ENCODE peak calls at places on chromosomes 2 and 18, in five cellular contexts. N, S, V, Q and U are unnamed samples.

GRCh38 chr2:172704072-172704936 is 31.3 kb upstream of the RAPGEF4 start:
- DNase-seq in N (peak), S (no peak), V (no peak), Q (peak), U (no peak)

GRCh38 chr2:95041824-95042442 is 16.4 kb downstream of the MAL start:
- DNase-seq in N (no peak), S (no peak), V (no peak), Q (no peak), U (no peak)

GRCh38 chr2:148582679-148583511 is 61.7 kb upstream of the EPC2 start:
- DNase-seq in N (no peak), S (no peak), V (no peak), Q (no peak), U (no peak)

GRCh38 chr2:37506407-37507068 is 162.1 kb downstream of the QPCT start:
- DNase-seq in N (no peak), S (no peak), V (no peak), Q (peak), U (no peak)

GRCh38 chr2:31888550-31888949 is 122.3 kb downstream of the MEMO1 start:
- DNase-seq in N (no peak), S (no peak), V (no peak), Q (no peak), U (no peak)

GRCh38 chr2:18899725-18900124 is 310.4 kb upstream of the NT5C1B start:
- DNase-seq in N (no peak), S (no peak), V (no peak), Q (no peak), U (no peak)

GRCh38 chr2:215140166-215140707 is 1.8 kb upstream of the ABCA12 start:
- DNase-seq in N (no peak), S (no peak), V (no peak), Q (no peak), U (no peak)

GRCh38 chr2:226913641-226914040 is 77.8 kb downstream of the RHBDD1 start:
- DNase-seq in N (no peak), S (no peak), V (no peak), Q (no peak), U (no peak)

GRCh38 chr2:65062843-65063242 is 6.6 kb downstream of the CEP68 start:
- DNase-seq in N (no peak), S (no peak), V (peak), Q (no peak), U (peak)

GRCh38 chr2:182866095-182866460 is 359 bp downstream of the FRZB start:
- DNase-seq in N (no peak), S (no peak), V (no peak), Q (peak), U (no peak)

GRCh38 chr2:178194600-178195389 is 483 bp downstream of the OSBPL6 start:
- DNase-seq in N (peak), S (peak), V (peak), Q (peak), U (no peak)

GRCh38 chr2:237475704-237476107 is 11.3 kb upstream of the MLPH start:
- DNase-seq in N (peak), S (no peak), V (no peak), Q (peak), U (no peak)

GRCh38 chr2:97713296-97714083 is at the start of gene ZAP70:
- DNase-seq in N (peak), S (peak), V (no peak), Q (no peak), U (no peak)

GRCh38 chr2:28137221-28137620 is 246.7 kb downstream of the BABAM2 start:
- DNase-seq in N (no peak), S (no peak), V (no peak), Q (peak), U (no peak)

GRCh38 chr18:30359521-30359920 is 683.0 kb downstream of the DSC3 start:
- DNase-seq in N (no peak), S (no peak), V (no peak), Q (no peak), U (no peak)

GRCh38 chr18:31301201-31301655 is 16.7 kb upstream of the DSG1 start:
- DNase-seq in N (peak), S (no peak), V (no peak), Q (no peak), U (no peak)

GRCh38 chr2:146363731-146364130 is 1481.1 kb upstream of the ACVR2A start:
- DNase-seq in N (no peak), S (no peak), V (no peak), Q (no peak), U (no peak)

GRCh38 chr2:108370080-108370479 is 7.7 kb upstream of the SULT1C4 start:
- DNase-seq in N (peak), S (no peak), V (no peak), Q (no peak), U (no peak)

GRCh38 chr2:75140288-75140687 is 59.0 kb downstream of the TACR1 start:
- DNase-seq in N (no peak), S (no peak), V (no peak), Q (peak), U (no peak)

GRCh38 chr18:1014951-1015627 is 110.4 kb downstream of the ADCYAP1 start:
- DNase-seq in N (no peak), S (no peak), V (no peak), Q (peak), U (no peak)

GRCh38 chr18:32319084-32319483 is 129.2 kb downstream of the MEP1B start:
- DNase-seq in N (no peak), S (no peak), V (no peak), Q (no peak), U (no peak)

GRCh38 chr2:239226677-239227076 is 174.1 kb downstream of the HDAC4 start:
- DNase-seq in N (no peak), S (no peak), V (no peak), Q (no peak), U (no peak)

GRCh38 chr2:24652265-24653232 is 140.6 kb downstream of the PTRHD1 start:
- DNase-seq in N (no peak), S (no peak), V (no peak), Q (no peak), U (no peak)

GRCh38 chr2:140316345-140316744 is 1536.2 kb upstream of the NXPH2 start:
- DNase-seq in N (no peak), S (no peak), V (no peak), Q (no peak), U (no peak)

GRCh38 chr2:242075683-242076082 is 206.2 kb downstream of the RTP5 start:
- DNase-seq in N (peak), S (no peak), V (no peak), Q (no peak), U (no peak)

GRCh38 chr18:5628512-5629255 is 84.9 kb upstream of the EPB41L3 start:
- DNase-seq in N (peak), S (peak), V (peak), Q (peak), U (peak)

GRCh38 chr2:113242318-113242717 is 36.4 kb downstream of the PAX8 start:
- DNase-seq in N (no peak), S (no peak), V (no peak), Q (no peak), U (no peak)

GRCh38 chr2:227461878-227462462 is 10.0 kb upstream of the AGFG1 start:
- DNase-seq in N (no peak), S (no peak), V (no peak), Q (no peak), U (no peak)

GRCh38 chr2:118224144-118224887 is 136.0 kb downstream of the INSIG2 start:
- DNase-seq in N (peak), S (peak), V (no peak), Q (peak), U (no peak)

DNA sequence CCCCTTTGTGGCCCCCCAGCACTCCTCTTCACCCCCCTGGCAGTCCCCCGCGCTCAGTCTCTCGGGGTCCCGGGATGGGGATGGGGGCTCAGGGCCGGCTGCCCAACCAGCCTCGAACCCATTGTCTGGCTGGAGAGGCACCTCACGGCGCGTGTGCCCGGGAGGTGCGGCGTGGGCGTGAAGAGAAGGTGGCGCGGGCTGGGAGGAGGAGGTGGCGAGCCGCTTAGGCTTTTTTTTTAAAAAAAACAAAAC is 803 bp downstream of the FMNL2 start:
- DNase-seq in N (no peak), S (no peak), V (no peak), Q (no peak), U (no peak)
- H3K4me3 ChIP-seq in N (peak), S (peak), V (peak), Q (peak), U (peak)

GRCh38 chr2:85174943-85175342 is 41.8 kb downstream of the TCF7L1 start:
- DNase-seq in N (no peak), S (no peak), V (peak), Q (no peak), U (no peak)

GRCh38 chr2:85178980-85179411 is 45.8 kb downstream of the TCF7L1 start:
- DNase-seq in N (no peak), S (no peak), V (no peak), Q (no peak), U (no peak)

GRCh38 chr2:85178154-85178553 is 45.0 kb downstream of the TCF7L1 start:
- DNase-seq in N (no peak), S (no peak), V (no peak), Q (no peak), U (no peak)

GRCh38 chr2:85175369-85176299 is 42.4 kb downstream of the TCF7L1 start:
- DNase-seq in N (peak), S (no peak), V (peak), Q (no peak), U (no peak)

GRCh38 chr2:85177031-85177824 is 44.0 kb downstream of the TCF7L1 start:
- DNase-seq in N (no peak), S (no peak), V (no peak), Q (no peak), U (no peak)
- H3K4me3 ChIP-seq in N (no peak), S (no peak), V (no peak), Q (no peak), U (no peak)

GRCh38 chr2:219002395-219003266 is 9.4 kb upstream of the CRYBA2 start:
- DNase-seq in N (peak), S (no peak), V (no peak), Q (peak), U (no peak)
- H3K4me3 ChIP-seq in N (peak), S (no peak), V (peak), Q (peak), U (no peak)

GRCh38 chr2:176105078-176105726 is 1.9 kb upstream of the HOXD11 start:
- DNase-seq in N (no peak), S (no peak), V (no peak), Q (no peak), U (no peak)
- H3K4me3 ChIP-seq in N (no peak), S (no peak), V (peak), Q (no peak), U (no peak)

GRCh38 chr2:53786371-53787254 is at the start of the genes ASB3 and ERLEC1:
- DNase-seq in N (peak), S (peak), V (peak), Q (peak), U (peak)

GRCh38 chr2:53787255-53787910 is 539 bp downstream of the ERLEC1 start:
- DNase-seq in N (peak), S (no peak), V (no peak), Q (peak), U (no peak)

GRCh38 chr2:53785378-53785777 is 1.4 kb downstream of the ASB3 start:
- DNase-seq in N (no peak), S (no peak), V (no peak), Q (no peak), U (no peak)

GRCh38 chr2:53784431-53784830 is 2.3 kb downstream of the ASB3 start:
- DNase-seq in N (no peak), S (no peak), V (no peak), Q (no peak), U (no peak)

DNA sequence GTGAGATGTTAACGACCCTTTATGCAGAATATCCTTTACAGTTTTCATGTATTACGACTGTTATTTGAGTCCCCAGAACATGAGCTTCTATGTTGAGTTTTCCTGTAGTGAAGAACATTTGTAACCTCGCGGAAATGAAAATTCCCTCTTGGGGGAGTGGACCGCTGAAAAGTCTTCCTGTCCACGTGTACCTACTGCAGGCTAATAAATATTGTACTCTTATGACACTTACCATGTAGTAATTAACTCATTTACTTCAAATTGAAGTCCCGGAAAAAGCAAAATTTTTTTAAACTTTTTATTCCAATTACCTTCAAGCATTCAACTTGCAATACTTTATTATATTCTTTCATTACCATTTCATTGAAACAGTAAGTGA is 1.1 kb downstream of the ERLEC1 start:
- DNase-seq in N (peak), S (no peak), V (no peak), Q (no peak), U (no peak)
- H3K4me3 ChIP-seq in N (peak), S (peak), V (peak), Q (peak), U (peak)

DNA sequence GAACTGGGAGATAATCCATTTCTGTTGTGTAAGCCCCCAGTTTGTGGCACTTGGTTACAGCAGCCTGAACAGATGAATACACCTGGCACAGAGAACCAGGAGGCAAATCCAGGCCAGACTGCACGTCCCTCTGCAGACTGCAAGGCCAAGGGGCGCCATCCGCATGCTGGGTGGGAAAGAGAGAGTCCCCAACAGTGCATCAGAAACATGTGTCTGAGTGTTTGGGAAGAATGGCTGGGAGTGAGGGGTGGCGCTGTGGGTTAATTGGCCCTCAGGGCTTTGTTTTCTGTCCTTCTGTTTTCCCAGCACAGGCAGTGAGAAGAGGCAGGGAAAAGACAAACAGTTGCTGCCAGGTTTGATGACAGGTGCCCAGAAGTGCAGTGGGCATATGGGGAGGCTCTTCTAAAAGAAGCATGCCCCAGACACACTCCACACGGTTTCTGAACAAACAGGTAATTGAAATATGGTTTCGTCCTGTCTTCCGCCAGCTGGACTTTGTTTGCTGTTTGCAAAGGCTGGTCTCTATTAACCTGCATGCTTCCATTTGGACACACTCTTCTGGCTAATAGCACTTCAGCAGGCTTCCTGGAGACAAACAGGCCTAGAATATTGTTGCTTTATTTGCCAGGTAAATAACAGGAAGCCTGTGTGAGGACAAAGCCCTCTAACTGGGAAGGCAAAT is 43.4 kb upstream of the SEC11C start:
- DNase-seq in N (no peak), S (no peak), V (no peak), Q (no peak), U (no peak)
- H3K4me3 ChIP-seq in N (no peak), S (no peak), V (no peak), Q (no peak), U (no peak)

GRCh38 chr18:48441405-48441881 is 32.3 kb upstream of the ZBTB7C start:
- DNase-seq in N (no peak), S (no peak), V (no peak), Q (peak), U (peak)
- H3K4me3 ChIP-seq in N (no peak), S (no peak), V (peak), Q (no peak), U (no peak)

DNA sequence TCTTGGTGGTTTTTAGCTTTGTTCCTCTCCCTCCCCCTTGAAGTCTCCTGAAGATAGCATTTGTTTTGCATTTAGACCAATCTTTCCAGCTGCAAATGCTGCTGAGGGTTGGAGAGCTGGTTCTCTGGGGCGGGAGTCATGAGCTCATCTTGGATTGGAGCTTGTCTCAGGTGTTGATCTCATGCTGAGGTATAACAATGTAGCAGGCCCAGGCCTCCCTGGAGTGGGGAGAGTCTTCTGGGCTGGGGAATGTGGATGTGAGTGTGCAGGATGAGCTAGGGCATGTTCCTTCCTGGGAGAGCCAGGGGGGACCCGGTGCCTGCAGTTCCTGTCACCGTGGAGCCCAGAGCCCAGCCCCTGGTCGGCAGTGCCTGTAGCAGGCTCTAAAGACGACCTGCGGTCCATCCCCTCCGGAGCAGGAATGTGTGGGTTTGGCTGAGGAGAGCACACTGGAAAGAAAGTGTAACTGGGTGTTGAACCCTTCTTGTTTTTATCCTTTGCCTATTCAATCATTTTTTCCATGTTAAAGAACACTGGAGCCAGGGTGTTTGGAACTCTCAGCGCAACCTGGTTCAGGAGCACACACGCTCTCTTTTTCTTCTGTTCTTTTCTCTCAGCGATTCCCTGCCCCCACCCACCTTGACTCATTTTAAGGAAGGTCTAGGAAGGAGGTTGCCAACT is 2.7 kb downstream of the ZNF532 start:
- DNase-seq in N (no peak), S (no peak), V (no peak), Q (no peak), U (no peak)
- H3K4me3 ChIP-seq in N (no peak), S (peak), V (peak), Q (peak), U (no peak)